ENCODE peak calls at places on chromosomes 2 and 18, in nine cellular contexts. Q is GM04504; T is cardiac septum; H is stimulated activated naive CD4-positive, alpha-beta T cell; Z is spleen; R is amygdala; J is stimulated activated CD4-positive, alpha-beta T cell treated with anti-CD3 and anti-CD28 coated beads, TNF-alpha, amount 100 ng/mL, for 24 hours; B is astrocyte of the hippocampus; V is AG09319. M is an unnamed sample.

GRCh38 chr2:212052412-212053159 is 486.0 kb downstream of the ERBB4 start:
- DNase-seq in Q (no peak), T (no peak), H (no peak), Z (no peak), R (no peak), J (no peak), B (peak), V (no peak), M (no peak)

GRCh38 chr2:217413193-217413592 is 553.3 kb upstream of the TNP1 start:
- DNase-seq in Q (peak), T (no peak), H (no peak), Z (no peak), R (no peak), J (no peak), B (no peak), V (no peak), M (no peak)

GRCh38 chr2:11873346-11873745 is 126.9 kb downstream of the LPIN1 start:
- DNase-seq in Q (no peak), T (no peak), H (no peak), Z (no peak), R (no peak), J (no peak), B (no peak), V (no peak), M (no peak)

GRCh38 chr2:127181851-127182250 is 38.2 kb downstream of the CYP27C1 start:
- DNase-seq in Q (no peak), T (peak), H (no peak), Z (peak), R (no peak), J (no peak), B (no peak), V (no peak), M (no peak)

GRCh38 chr2:150165479-150165878 is 322.0 kb downstream of the RND3 start:
- DNase-seq in Q (no peak), T (no peak), H (no peak), Z (no peak), R (no peak), J (no peak), B (peak), V (no peak), M (no peak)

GRCh38 chr2:36468463-36469266 is 113.1 kb downstream of the CRIM1 start:
- DNase-seq in Q (no peak), T (no peak), H (no peak), Z (no peak), R (no peak), J (no peak), B (peak), V (no peak), M (no peak)

GRCh38 chr18:7946724-7947377 is 379.7 kb downstream of the PTPRM start:
- DNase-seq in Q (peak), T (no peak), H (no peak), Z (no peak), R (peak), J (no peak), B (peak), V (no peak), M (no peak)

GRCh38 chr2:43345391-43345813 is 119.0 kb upstream of the ZFP36L2 start:
- DNase-seq in Q (no peak), T (no peak), H (no peak), Z (no peak), R (no peak), J (no peak), B (peak), V (no peak), M (no peak)

GRCh38 chr2:237540823-237541222 is 25.6 kb upstream of the PRLH start:
- DNase-seq in Q (peak), T (no peak), H (no peak), Z (peak), R (no peak), J (no peak), B (peak), V (peak), M (no peak)

GRCh38 chr18:48228301-48228715 is 180.9 kb downstream of the ZBTB7C start:
- DNase-seq in Q (no peak), T (no peak), H (no peak), Z (peak), R (no peak), J (no peak), B (peak), V (no peak), M (no peak)

GRCh38 chr18:59821983-59822382 is 77.8 kb upstream of the PMAIP1 start:
- DNase-seq in Q (peak), T (no peak), H (no peak), Z (no peak), R (no peak), J (no peak), B (no peak), V (no peak), M (no peak)

GRCh38 chr2:208266641-208267335 is 733 bp downstream of the PIKFYVE start:
- DNase-seq in Q (no peak), T (no peak), H (no peak), Z (no peak), R (no peak), J (no peak), B (no peak), V (no peak), M (no peak)

GRCh38 chr18:77101410-77102245 is 31.0 kb downstream of the MBP start:
- DNase-seq in Q (peak), T (peak), H (no peak), Z (peak), R (peak), J (peak), B (peak), V (no peak), M (peak)

GRCh38 chr2:38599706-38600105 is 3.0 kb downstream of the HNRNPLL start:
- DNase-seq in Q (no peak), T (no peak), H (no peak), Z (no peak), R (no peak), J (no peak), B (no peak), V (no peak), M (no peak)

M was measured in activated T-helper 9 cell treated with anti-CD3 and anti-CD28 coated beads, Interleukin-2, amount 50 U/mL, for 16 hours.